ENCODE peak calls at places on chromosome X, in four cellular contexts. K, X, F and V are unnamed samples.

GRCh38 chrX:130834149-130834548 is 68.9 kb downstream of the ENOX2 start:
- DNase-seq in X (peak), K (no peak), F (no peak), V (peak)

GRCh38 chrX:107678957-107679740 is 50.8 kb downstream of the PRPS1 start:
- DNase-seq in F (peak), K (peak), X (peak), V (peak)

GRCh38 chrX:66110112-66110511 is 53.9 kb upstream of the HEPH start:
- DNase-seq in K (no peak), X (peak), F (no peak), V (peak)

GRCh38 chrX:46488712-46489111 is 56.5 kb downstream of the ZNF674 start:
- DNase-seq in F (no peak), X (no peak), K (no peak), V (no peak)

GRCh38 chrX:120732461-120732860 is 102.6 kb upstream of the C1GALT1C1 start:
- DNase-seq in X (no peak), K (no peak), F (no peak), V (no peak)

GRCh38 chrX:118216488-118216887 is 99.9 kb upstream of the KLHL13 start:
- DNase-seq in K (no peak), F (no peak), X (no peak), V (peak)

GRCh38 chrX:154349359-154349935 is 25.0 kb downstream of the FLNA start:
- DNase-seq in K (peak), F (peak), X (no peak), V (no peak)

GRCh38 chrX:115679460-115679859 is 118.5 kb downstream of the PLS3 start:
- DNase-seq in K (no peak), F (no peak), X (peak), V (peak)

GRCh38 chrX:14528629-14529287 is 578 bp upstream of the GLRA2 start:
- DNase-seq in X (peak), K (peak), F (peak), V (peak)

GRCh38 chrX:65596270-65596669 is 61.7 kb upstream of the LAS1L start:
- DNase-seq in F (peak), X (peak), K (peak), V (peak)

GRCh38 chrX:9885150-9885549 is 82.0 kb upstream of the CLDN34 start:
- DNase-seq in F (peak), X (peak), K (peak), V (peak)